ENCODE peak calls at places on chromosomes 12 and 14, in nine cellular contexts. H is substantia nigra, N is activated T-helper 1 cell treated with Interleukin-2 at 50 U/mL for 16 hours, A is progenitor cell of endocrine pancreas, E is type B pancreatic cell, D is ecto neural progenitor cell, T is cardiac muscle cell, K is glomerular endothelial cell, C is A549. R is an unnamed sample.

GRCh38 chr12:101857043-101857558 is 20.3 kb upstream of the DRAM1 start:
- DNase-seq in H (no peak), N (no peak), A (no peak), E (no peak), D (no peak), T (peak), K (no peak), C (peak), R (no peak)

GRCh38 chr14:105517096-105517495 is 9.3 kb upstream of the TMEM121 start:
- DNase-seq in H (no peak), N (no peak), A (no peak), E (no peak), D (no peak), T (no peak), K (no peak), C (no peak), R (no peak)

GRCh38 chr12:3097186-3097804 is 20.1 kb downstream of the TSPAN9 start:
- DNase-seq in H (no peak), N (no peak), A (no peak), E (no peak), D (no peak), T (peak), K (peak), C (no peak), R (peak)

GRCh38 chr12:124640096-124640495 is 72.7 kb upstream of the NCOR2 start:
- DNase-seq in H (no peak), N (no peak), A (no peak), E (no peak), D (no peak), T (peak), K (no peak), C (peak), R (peak)

GRCh38 chr12:94725375-94726168 is 75.2 kb upstream of the TMCC3 start:
- DNase-seq in H (peak), N (no peak), A (no peak), E (no peak), D (no peak), T (peak), K (no peak), C (peak), R (peak)

GRCh38 chr14:88542857-88543795 is 11.7 kb downstream of the PTPN21 start:
- DNase-seq in H (no peak), N (no peak), A (no peak), E (no peak), D (no peak), T (no peak), K (no peak), C (peak), R (peak)

GRCh38 chr14:52095793-52096192 is 26.9 kb upstream of the NID2 start:
- DNase-seq in H (no peak), N (no peak), A (no peak), E (no peak), D (no peak), T (no peak), K (no peak), C (no peak), R (no peak)

GRCh38 chr12:11943919-11944318 is 126.8 kb upstream of the BCL2L14 start:
- DNase-seq in H (no peak), N (no peak), A (no peak), E (no peak), D (no peak), T (no peak), K (no peak), C (no peak), R (no peak)

GRCh38 chr12:96172981-96173380 is 21.2 kb upstream of the ELK3 start:
- DNase-seq in H (no peak), N (no peak), A (no peak), E (no peak), D (no peak), T (no peak), K (no peak), C (no peak), R (no peak)

GRCh38 chr14:20622816-20623291 is 18.6 kb downstream of the OR6S1 start:
- DNase-seq in H (no peak), N (no peak), A (no peak), E (peak), D (no peak), T (no peak), K (no peak), C (no peak), R (no peak)

GRCh38 chr14:70808023-70808401 is 1.3 kb downstream of the MAP3K9 start:
- DNase-seq in H (no peak), N (peak), A (no peak), E (no peak), D (no peak), T (no peak), K (no peak), C (peak), R (peak)

GRCh38 chr12:2098852-2099251 is 46.1 kb downstream of the CACNA1C start:
- DNase-seq in H (no peak), N (no peak), A (no peak), E (no peak), D (no peak), T (no peak), K (no peak), C (no peak), R (no peak)

R was measured in PC-9.